ENCODE peak calls at places on chromosomes 7 and 10, in five cellular contexts. G is WTC11, N is NCI-H460, B is skeletal muscle cell, P is SW 1271. T is an unnamed sample.

GRCh38 chr7:90412458-90413184 is 9.4 kb downstream of the CLDN12 start:
- DNase-seq in G (peak), B (no peak), N (peak), P (no peak), T (no peak)

GRCh38 chr10:123408660-123409059 is 254.5 kb downstream of the BUB3 start:
- DNase-seq in G (no peak), P (peak), N (no peak), B (no peak), T (peak)

GRCh38 chr7:140078392-140078791 is 15.6 kb upstream of the PARP12 start:
- DNase-seq in G (peak), B (no peak), N (no peak), P (no peak), T (no peak)

GRCh38 chr7:120988591-120989299 is at the start of gene CPED1:
- DNase-seq in G (peak), N (peak), B (no peak), P (no peak), T (peak)

GRCh38 chr10:116625845-116626244 is 5.1 kb downstream of the PNLIPRP2 start:
- DNase-seq in G (no peak), N (no peak), P (no peak), B (no peak), T (no peak)

GRCh38 chr10:1154531-1154930 is 98.3 kb downstream of the WDR37 start:
- DNase-seq in B (no peak), P (no peak), G (no peak), N (no peak), T (no peak)

GRCh38 chr7:155594163-155594732 is 47.9 kb upstream of the CNPY1 start:
- DNase-seq in N (no peak), G (no peak), P (no peak), B (peak), T (no peak)

GRCh38 chr10:47253651-47254375 is 46.2 kb upstream of the GDF10 start:
- DNase-seq in N (no peak), G (no peak), B (no peak), P (no peak), T (no peak)

GRCh38 chr7:1301054-1301811 is 68.6 kb downstream of the UNCX start:
- DNase-seq in N (no peak), B (no peak), G (no peak), P (no peak), T (no peak)

GRCh38 chr10:14742815-14743214 is 31.9 kb downstream of the FAM107B start:
- DNase-seq in G (no peak), B (no peak), N (peak), P (no peak), T (no peak)

GRCh38 chr10:124619195-124619594 is 125.0 kb downstream of the FAM53B start:
- DNase-seq in G (no peak), P (no peak), B (no peak), N (no peak), T (no peak)

GRCh38 chr7:74262639-74263398 is 8.6 kb upstream of the RFC2 start:
- DNase-seq in G (no peak), P (no peak), N (no peak), B (no peak), T (no peak)

GRCh38 chr10:113216068-113216467 is 266.0 kb downstream of the TCF7L2 start:
- DNase-seq in G (no peak), N (no peak), B (no peak), P (no peak), T (no peak)

GRCh38 chr7:76356823-76357222 is 2.0 kb downstream of the YWHAG start:
- DNase-seq in G (no peak), N (no peak), B (no peak), P (no peak), T (no peak)

GRCh38 chr10:55410415-55410885 is 609.4 kb upstream of the PCDH15 start:
- DNase-seq in N (peak), B (no peak), P (no peak), G (peak), T (no peak)

GRCh38 chr10:102826148-102826796 is 10.9 kb downstream of the CYP17A1 start:
- DNase-seq in G (no peak), N (no peak), B (no peak), P (no peak), T (no peak)

GRCh38 chr7:93375603-93376002 is 143.4 kb downstream of the VPS50 start:
- DNase-seq in N (no peak), B (no peak), P (no peak), G (no peak), T (no peak)

GRCh38 chr10:131271195-131271880 is 40.2 kb downstream of the TCERG1L start:
- DNase-seq in G (no peak), P (no peak), N (no peak), B (no peak), T (no peak)

GRCh38 chr7:95585426-95585789 is 10.9 kb downstream of the PDK4 start:
- DNase-seq in G (no peak), P (no peak), B (no peak), N (no peak), T (no peak)

GRCh38 chr10:119029613-119030420 is at the start of gene NANOS1:
- DNase-seq in G (peak), P (no peak), N (no peak), B (no peak), T (no peak)

GRCh38 chr10:113983552-113983951 is 60.1 kb upstream of the ADRB1 start:
- DNase-seq in G (no peak), N (no peak), P (no peak), B (no peak), T (no peak)

GRCh38 chr7:64183126-64183742 is 23.8 kb upstream of the ZNF735 start:
- DNase-seq in N (no peak), P (no peak), B (no peak), G (no peak), T (no peak)

GRCh38 chr10:114646426-114646825 is 11.6 kb downstream of the ABLIM1 start:
- DNase-seq in G (no peak), P (no peak), N (no peak), B (no peak), T (no peak)

GRCh38 chr10:4498763-4499251 is 327.2 kb upstream of the AKR1E2 start:
- DNase-seq in G (no peak), P (no peak), N (no peak), B (peak), T (peak)

GRCh38 chr10:62380002-62380401 is 5.8 kb downstream of the ZNF365 start:
- DNase-seq in G (no peak), N (peak), B (no peak), P (peak), T (peak)